ENCODE peak calls at places on chromosomes 16 and 17, in nine cellular contexts. W is SK-N-SH, X is heart right ventricle, Y is astrocyte, Z is right atrium auricular region, O is psoas muscle, Q is HCT116, P is H1, H is upper lobe of right lung. D is an unnamed sample. For H3K9me3 and H3K36me3, the result is how much of the 10 kb centered on the place peaks cover.

GRCh38 chr17:5584383-5584951 is at the start of gene NLRP1:
- DNase-seq in W (peak), X (peak), Y (peak), Z (peak), O (peak), Q (peak), P (no peak), H (peak), D (peak)

GRCh38 chr17:4417129-4417667 is 16.5 kb upstream of the SPNS3 start:
- DNase-seq in W (no peak), X (no peak), Y (no peak), Z (no peak), O (no peak), Q (no peak), P (no peak), H (no peak), D (no peak)

GRCh38 chr16:66728117-66728787 is 23.2 kb downstream of the DYNC1LI2 start:
- DNase-seq in W (peak), X (no peak), Y (peak), Z (no peak), O (no peak), Q (peak), P (no peak), H (no peak), D (peak)

GRCh38 chr16:67641779-67642708 is 2.9 kb upstream of the CARMIL2 start:
- DNase-seq in W (no peak), X (peak), Y (no peak), Z (no peak), O (peak), Q (no peak), P (no peak), H (peak), D (peak)

GRCh38 chr16:88770459-88771293 is 14.3 kb downstream of the PIEZO1 start:
- DNase-seq in W (peak), X (peak), Y (peak), Z (no peak), O (peak), Q (peak), P (no peak), H (peak), D (peak)

GRCh38 chr17:33469911-33470310 is 176.8 kb upstream of the ASIC2 start:
- DNase-seq in W (no peak), X (no peak), Y (peak), Z (no peak), O (no peak), Q (no peak), P (no peak), H (no peak), D (no peak)

GRCh38 chr17:44978807-44979206 is 10.7 kb upstream of the C1QL1 start:
- DNase-seq in W (no peak), X (no peak), Y (no peak), Z (no peak), O (no peak), Q (no peak), P (no peak), H (no peak), D (no peak)

GRCh38 chr17:76277300-76278267 is 12.4 kb downstream of the UBALD2 start:
- DNase-seq in W (peak), X (no peak), Y (no peak), Z (no peak), O (no peak), Q (no peak), P (no peak), H (no peak), D (no peak)

GRCh38 chr16:58448890-58449289 is 51.1 kb upstream of the NDRG4 start:
- DNase-seq in W (peak), X (no peak), Y (no peak), Z (no peak), O (no peak), Q (no peak), P (no peak), H (no peak), D (no peak)

GRCh38 chr16:29745126-29745852 is 501 bp downstream of the C16orf54 start:
- DNase-seq in W (no peak), X (no peak), Y (no peak), Z (no peak), O (no peak), Q (no peak), P (no peak), H (peak), D (no peak)

GRCh38 chr17:74332017-74332650 is 6.1 kb downstream of the KIF19 start:
- DNase-seq in W (no peak), X (no peak), Y (no peak), Z (no peak), O (no peak), Q (no peak), P (no peak), H (no peak), D (no peak)

GRCh38 chr16:53968454-53968853 is 264.5 kb downstream of the FTO start:
- DNase-seq in W (no peak), X (no peak), Y (peak), Z (no peak), O (peak), Q (no peak), P (no peak), H (no peak), D (no peak)

GRCh38 chr16:726438-727290 is at the start of the genes CCDC78 and HAGHL:
- DNase-seq in W (peak), X (peak), Y (no peak), Z (no peak), O (no peak), Q (no peak), P (peak), H (peak), D (peak)

GRCh38 chr17:76262732-76263344 is 2.3 kb upstream of the UBALD2 start:
- DNase-seq in W (no peak), X (no peak), Y (peak), Z (no peak), O (peak), Q (no peak), P (no peak), H (no peak), D (no peak)

GRCh38 chr17:14724770-14725169 is 423.9 kb downstream of the HS3ST3B1 start:
- DNase-seq in W (no peak), X (no peak), Y (no peak), Z (no peak), O (no peak), Q (no peak), P (no peak), H (no peak), D (no peak)

GRCh38 chr17:74119049-74119580 is 84.4 kb upstream of the RPL38 start:
- DNase-seq in W (no peak), X (no peak), Y (no peak), Z (no peak), O (no peak), Q (no peak), P (no peak), H (peak), D (no peak)

GRCh38 chr16:67803894-67804293 is 2.5 kb downstream of the RANBP10 start:
- DNase-seq in W (no peak), X (no peak), Y (no peak), Z (no peak), O (no peak), Q (no peak), P (no peak), H (no peak), D (no peak)

GRCh38 chr17:42698736-42699414 is 16.5 kb downstream of the CNTNAP1 start:
- DNase-seq in W (peak), X (no peak), Y (peak), Z (peak), O (peak), Q (no peak), P (no peak), H (peak), D (peak)

GRCh38 chr17:9940826-9941225 is 35.8 kb upstream of the RCVRN start:
- DNase-seq in W (no peak), X (no peak), Y (no peak), Z (no peak), O (no peak), Q (no peak), P (no peak), H (no peak), D (no peak)

GRCh38 chr17:56136316-56136715 is 17.0 kb upstream of the ANKFN1 start:
- DNase-seq in W (no peak), X (no peak), Y (peak), Z (no peak), O (no peak), Q (no peak), P (no peak), H (no peak), D (no peak)

GRCh38 chr16:47304563-47304962 is 156.3 kb downstream of the ITFG1 start:
- DNase-seq in W (no peak), X (no peak), Y (no peak), Z (no peak), O (no peak), Q (no peak), P (no peak), H (no peak), D (no peak)

GRCh38 chr16:11004351-11004750 is 60.0 kb downstream of the CLEC16A start:
- DNase-seq in W (no peak), X (no peak), Y (peak), Z (no peak), O (no peak), Q (no peak), P (no peak), H (no peak), D (peak)

GRCh38 chr17:880074-880870 is 98.1 kb downstream of the MRM3 start:
- DNase-seq in W (no peak), X (no peak), Y (peak), Z (no peak), O (no peak), Q (no peak), P (no peak), H (no peak), D (no peak)

GRCh38 chr17:7351665-7352558 is at the start of gene KCTD11:
- DNase-seq in W (peak), X (peak), Y (peak), Z (peak), O (peak), Q (peak), P (peak), H (peak), D (peak)

GRCh38 chr17:8791248-8791909 is 7.8 kb downstream of the MFSD6L start:
- DNase-seq in W (no peak), X (no peak), Y (no peak), Z (no peak), O (no peak), Q (no peak), P (no peak), H (no peak), D (no peak)

DNA sequence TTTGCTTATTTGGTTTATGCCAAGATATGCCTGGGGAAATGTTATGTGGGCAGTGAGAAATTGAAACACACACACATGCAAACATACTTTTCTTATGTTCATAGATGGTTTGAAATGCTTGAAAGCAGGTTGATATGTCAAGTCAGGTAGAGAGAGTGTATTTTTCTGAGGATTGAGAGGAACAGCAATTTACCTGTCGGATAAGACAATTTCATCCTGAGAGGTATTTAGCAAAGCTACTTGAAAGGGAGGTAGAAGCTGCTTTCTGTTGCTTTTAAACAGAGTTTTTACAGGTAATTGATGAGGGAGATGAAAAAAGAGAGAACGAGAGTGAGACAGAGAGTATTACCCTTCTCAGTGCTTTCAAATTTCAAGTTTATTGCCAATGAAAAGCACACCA is 854.3 kb downstream of the CDH8 start:
- DNase-seq in W (no peak), X (no peak), Y (no peak), Z (no peak), O (no peak), Q (no peak), P (no peak), H (no peak), D (no peak)
- H3K9me3 ChIP-seq in W (under half), X (under half), Y (under half), Z (under half), O (under half), Q (under half), P (under half), H (under half), D (under half)

GRCh38 chr17:77914440-77915254 is 43.9 kb upstream of the TNRC6C start:
- DNase-seq in W (no peak), X (no peak), Y (no peak), Z (no peak), O (no peak), Q (peak), P (no peak), H (no peak), D (no peak)
- TF ChIP-seq CTCF in W (no peak), X (no peak), Y (no peak), Z (no peak), O (no peak), Q (peak), P (peak), H (no peak), D (no peak)

GRCh38 chr17:38717139-38717745 is 12.2 kb downstream of the MLLT6 start:
- DNase-seq in W (no peak), X (no peak), Y (no peak), Z (no peak), O (peak), Q (no peak), P (no peak), H (no peak), D (no peak)

GRCh38 chr17:38721802-38722201 is 8.3 kb upstream of the CISD3 start:
- DNase-seq in W (no peak), X (no peak), Y (no peak), Z (no peak), O (no peak), Q (no peak), P (no peak), H (no peak), D (no peak)

GRCh38 chr17:38720941-38721340 is 9.2 kb upstream of the CISD3 start:
- DNase-seq in W (no peak), X (no peak), Y (no peak), Z (no peak), O (no peak), Q (no peak), P (no peak), H (no peak), D (no peak)

GRCh38 chr17:38719943-38720641 is 10.0 kb upstream of the CISD3 start:
- DNase-seq in W (peak), X (no peak), Y (no peak), Z (no peak), O (no peak), Q (no peak), P (peak), H (no peak), D (no peak)

DNA sequence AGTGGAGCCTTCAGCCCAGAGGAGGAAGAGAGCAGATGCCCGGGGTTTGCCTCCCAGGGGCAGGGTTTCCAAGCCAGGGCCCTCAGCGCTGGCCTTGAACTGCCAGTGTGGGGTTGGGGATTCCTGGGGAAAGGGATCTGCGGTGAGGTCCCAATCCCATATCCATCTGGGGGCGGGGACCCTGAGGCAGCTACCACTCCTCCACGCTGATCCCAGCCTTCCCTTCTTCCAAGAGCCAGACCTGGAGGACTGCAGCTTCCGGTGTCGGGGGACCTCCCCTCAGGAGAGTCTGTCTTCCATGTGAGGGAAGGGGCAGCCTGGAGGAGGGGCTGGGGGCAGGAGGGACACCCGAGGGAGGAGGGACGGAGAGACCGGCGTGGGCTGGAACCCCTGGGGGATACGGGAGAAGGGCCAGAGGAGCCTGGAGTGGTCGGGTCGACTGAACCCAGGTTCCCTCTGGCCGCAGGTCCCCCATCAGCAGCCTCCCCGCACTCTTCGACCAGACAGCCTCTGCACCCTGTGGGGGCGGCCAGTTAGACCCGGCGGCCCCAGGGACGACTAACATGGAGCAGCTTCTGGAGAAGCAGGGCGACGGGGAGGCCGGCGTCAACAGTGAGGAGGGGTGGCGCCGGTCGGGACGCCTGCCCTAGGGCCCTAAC is 10.7 kb upstream of the CISD3 start:
- DNase-seq in W (no peak), X (no peak), Y (no peak), Z (no peak), O (no peak), Q (no peak), P (no peak), H (no peak), D (no peak)
- H3K36me3 ChIP-seq in W (under half), X (half or more), Y (under half), Z (half or more), O (half or more), Q (under half), P (under half), H (half or more), D (under half)

DNA sequence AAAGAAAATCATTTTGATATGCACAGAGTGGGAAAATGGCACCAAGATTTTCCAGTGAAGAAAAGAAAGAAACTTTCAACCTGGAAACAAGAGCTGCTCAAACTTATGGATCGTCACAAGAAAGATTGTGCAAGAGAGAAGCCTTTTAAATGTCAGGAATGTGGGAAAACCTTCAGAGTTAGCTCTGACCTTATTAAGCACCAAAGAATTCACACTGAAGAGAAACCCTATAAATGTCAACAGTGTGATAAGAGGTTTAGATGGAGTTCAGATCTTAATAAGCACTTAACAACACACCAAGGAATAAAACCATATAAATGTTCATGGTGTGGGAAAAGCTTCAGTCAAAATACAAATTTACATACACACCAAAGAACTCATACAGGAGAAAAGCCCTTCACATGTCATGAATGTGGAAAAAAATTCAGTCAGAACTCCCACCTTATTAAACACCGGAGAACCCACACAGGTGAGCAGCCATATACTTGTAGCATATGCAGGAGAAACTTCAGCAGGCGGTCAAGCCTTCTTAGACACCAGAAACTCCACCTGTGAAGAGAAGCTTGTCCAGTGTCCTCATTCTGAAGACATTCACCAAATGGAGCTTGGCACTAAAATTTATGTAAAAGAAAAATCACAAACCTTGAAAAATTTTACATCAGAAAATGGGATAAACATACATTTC is 12.2 kb downstream of the ZNF75A start:
- DNase-seq in W (no peak), X (no peak), Y (peak), Z (no peak), O (no peak), Q (no peak), P (no peak), H (no peak), D (no peak)
- H3K9me3 ChIP-seq in W (under half), X (half or more), Y (half or more), Z (half or more), O (half or more), Q (under half), P (half or more), H (half or more), D (under half)

DNA sequence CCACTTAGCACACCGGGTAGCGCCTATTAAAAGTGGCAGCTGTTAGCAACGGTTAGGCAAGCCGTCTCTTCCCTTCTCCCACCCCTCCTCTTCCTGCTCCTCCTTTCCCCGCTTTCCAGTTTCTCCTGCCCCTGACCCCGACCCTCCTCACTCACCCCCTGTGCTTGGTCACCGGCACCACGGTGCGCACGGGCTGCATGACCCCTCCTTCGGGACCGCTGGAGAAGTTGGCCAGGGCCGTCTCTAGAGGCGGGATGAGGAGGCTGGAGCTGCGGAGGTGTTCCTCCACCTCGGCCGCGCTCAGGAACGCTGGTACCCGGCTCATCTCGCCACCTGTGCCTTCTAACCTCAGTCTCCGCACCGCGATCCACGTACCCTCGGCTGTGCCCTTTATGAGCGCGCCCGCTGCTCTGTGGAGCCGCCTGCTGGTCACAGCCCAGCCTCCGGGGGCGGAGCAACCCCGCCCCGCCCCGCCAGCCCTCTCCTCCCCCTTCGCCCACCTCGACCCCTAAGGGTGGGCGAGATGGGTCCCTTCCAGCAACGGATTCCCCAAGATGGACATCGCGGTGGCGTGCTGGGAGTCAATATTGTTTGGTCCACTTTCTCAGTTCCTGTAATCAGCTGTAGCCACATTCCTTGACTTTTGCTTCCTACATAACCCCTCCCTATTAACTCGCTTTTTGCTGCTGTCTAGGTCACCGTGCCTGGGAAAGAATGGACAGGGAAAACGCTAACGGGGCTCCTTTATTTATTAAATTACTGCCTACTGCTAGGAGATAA is at the start of gene CRYM:
- DNase-seq in W (peak), X (peak), Y (no peak), Z (no peak), O (peak), Q (no peak), P (peak), H (peak), D (peak)
- TF ChIP-seq CTCF in W (peak), X (peak), Y (peak), Z (peak), O (peak), Q (peak), P (peak), H (peak), D (peak)

GRCh38 chr17:28085766-28086165 is 43.3 kb downstream of the NLK start:
- DNase-seq in W (no peak), X (no peak), Y (no peak), Z (no peak), O (no peak), Q (no peak), P (no peak), H (no peak), D (no peak)
- H3K36me3 ChIP-seq in W (under half), X (under half), Y (under half), Z (under half), O (under half), Q (under half), P (under half), H (under half), D (under half)

GRCh38 chr16:35516551-35516950 is 2057.1 kb downstream of the TP53TG3F start:
- DNase-seq in W (no peak), X (no peak), Y (no peak), Z (no peak), O (no peak), Q (no peak), P (no peak), H (no peak), D (no peak)
- H3K9me3 ChIP-seq in W (under half), X (under half), Y (under half), Z (under half), O (under half), Q (under half), P (half or more), H (under half), D (under half)